ENCODE peak calls at places on chromosomes 11 and 22, in four cellular contexts. One of them, this sample, is unnamed.

GRCh38 chr11:67300756-67301312 is 2.5 kb upstream of the SSH3 start:
- DNase-seq in LHCN-M2: no peak
- DNase-seq in T-helper 1 cell: no peak
- DNase-seq in T-cell: no peak
- DNase-seq in this sample: no peak

GRCh38 chr11:17852246-17852645 is 117.7 kb downstream of the KCNC1 start:
- DNase-seq in LHCN-M2: no peak
- DNase-seq in T-helper 1 cell: no peak
- DNase-seq in T-cell: no peak
- DNase-seq in this sample: no peak

GRCh38 chr11:5809122-5809519 is 397 bp downstream of the OR52N2 start:
- DNase-seq in T-cell: no peak
- DNase-seq in T-helper 1 cell: no peak
- DNase-seq in LHCN-M2: no peak
- DNase-seq in this sample: no peak

GRCh38 chr22:17243524-17243923 is 24.3 kb upstream of the ADA2 start:
- DNase-seq in T-cell: no peak
- DNase-seq in T-helper 1 cell: no peak
- DNase-seq in LHCN-M2: peak
- DNase-seq in this sample: no peak

GRCh38 chr11:128482512-128483191 is 104.7 kb downstream of the ETS1 start:
- DNase-seq in LHCN-M2: peak
- DNase-seq in T-helper 1 cell: no peak
- DNase-seq in T-cell: peak
- DNase-seq in this sample: peak

GRCh38 chr11:47986742-47987141 is 6.4 kb downstream of the PTPRJ start:
- DNase-seq in T-helper 1 cell: no peak
- DNase-seq in LHCN-M2: no peak
- DNase-seq in T-cell: no peak
- DNase-seq in this sample: no peak

GRCh38 chr11:65396769-65397745 is 10.6 kb downstream of the FRMD8 start:
- DNase-seq in T-helper 1 cell: no peak
- DNase-seq in LHCN-M2: no peak
- DNase-seq in T-cell: no peak
- DNase-seq in this sample: no peak

GRCh38 chr11:72330131-72330727 is 86.3 kb upstream of the PHOX2A start:
- DNase-seq in T-helper 1 cell: no peak
- DNase-seq in T-cell: no peak
- DNase-seq in LHCN-M2: peak
- DNase-seq in this sample: no peak